ENCODE peak calls at places on chromosome 12, in four cellular contexts. One of them, this sample, is unnamed.

GRCh38 chr12:67320614-67321305 is 51.6 kb downstream of the CAND1 start:
- DNase-seq in cardiac fibroblast: peak
- DNase-seq in fibroblast of lung: no peak
- DNase-seq in activated CD8-positive, alpha-beta T cell treated with anti-CD3 and anti-CD28 coated beads for 36 hours: no peak
- DNase-seq in this sample: peak

GRCh38 chr12:98275131-98275475 is 240.3 kb upstream of the TMPO start:
- DNase-seq in cardiac fibroblast: no peak
- DNase-seq in fibroblast of lung: no peak
- DNase-seq in activated CD8-positive, alpha-beta T cell treated with anti-CD3 and anti-CD28 coated beads for 36 hours: no peak
- DNase-seq in this sample: no peak

GRCh38 chr12:111692575-111693210 is 6.8 kb downstream of the ACAD10 start:
- DNase-seq in cardiac fibroblast: peak
- DNase-seq in fibroblast of lung: no peak
- DNase-seq in activated CD8-positive, alpha-beta T cell treated with anti-CD3 and anti-CD28 coated beads for 36 hours: peak
- DNase-seq in this sample: peak

GRCh38 chr12:100576311-100577036 is 3.0 kb downstream of the GAS2L3 start:
- DNase-seq in cardiac fibroblast: peak
- DNase-seq in fibroblast of lung: peak
- DNase-seq in activated CD8-positive, alpha-beta T cell treated with anti-CD3 and anti-CD28 coated beads for 36 hours: no peak
- DNase-seq in this sample: no peak

GRCh38 chr12:99059824-99060526 is 414.9 kb downstream of the APAF1 start:
- DNase-seq in cardiac fibroblast: no peak
- DNase-seq in fibroblast of lung: peak
- DNase-seq in activated CD8-positive, alpha-beta T cell treated with anti-CD3 and anti-CD28 coated beads for 36 hours: no peak
- DNase-seq in this sample: peak

GRCh38 chr12:3285570-3285969 is 205.4 kb upstream of the PRMT8 start:
- DNase-seq in cardiac fibroblast: no peak
- DNase-seq in fibroblast of lung: no peak
- DNase-seq in activated CD8-positive, alpha-beta T cell treated with anti-CD3 and anti-CD28 coated beads for 36 hours: no peak
- DNase-seq in this sample: no peak

GRCh38 chr12:27751386-27752047 is 28.5 kb upstream of the KLHL42 start:
- DNase-seq in cardiac fibroblast: no peak
- DNase-seq in fibroblast of lung: no peak
- DNase-seq in activated CD8-positive, alpha-beta T cell treated with anti-CD3 and anti-CD28 coated beads for 36 hours: no peak
- DNase-seq in this sample: no peak

GRCh38 chr12:13375583-13376413 is 179.3 kb downstream of the EMP1 start:
- DNase-seq in cardiac fibroblast: no peak
- DNase-seq in fibroblast of lung: no peak
- DNase-seq in activated CD8-positive, alpha-beta T cell treated with anti-CD3 and anti-CD28 coated beads for 36 hours: no peak
- DNase-seq in this sample: no peak

GRCh38 chr12:124279846-124280360 is 15.0 kb upstream of the RFLNA start:
- DNase-seq in cardiac fibroblast: no peak
- DNase-seq in fibroblast of lung: no peak
- DNase-seq in activated CD8-positive, alpha-beta T cell treated with anti-CD3 and anti-CD28 coated beads for 36 hours: no peak
- DNase-seq in this sample: no peak

GRCh38 chr12:131828671-131829350 is 618 bp downstream of the MMP17 start:
- DNase-seq in cardiac fibroblast: peak
- DNase-seq in fibroblast of lung: no peak
- DNase-seq in activated CD8-positive, alpha-beta T cell treated with anti-CD3 and anti-CD28 coated beads for 36 hours: no peak
- DNase-seq in this sample: peak

GRCh38 chr12:32024884-32025599 is 65.8 kb downstream of the RESF1 start:
- DNase-seq in cardiac fibroblast: no peak
- DNase-seq in fibroblast of lung: no peak
- DNase-seq in activated CD8-positive, alpha-beta T cell treated with anti-CD3 and anti-CD28 coated beads for 36 hours: no peak
- DNase-seq in this sample: no peak

GRCh38 chr12:119594772-119595445 is 1.3 kb downstream of the TMEM233 start:
- DNase-seq in cardiac fibroblast: peak
- DNase-seq in fibroblast of lung: no peak
- DNase-seq in activated CD8-positive, alpha-beta T cell treated with anti-CD3 and anti-CD28 coated beads for 36 hours: peak
- DNase-seq in this sample: peak

GRCh38 chr12:68641138-68641537 is 30.4 kb downstream of the RAP1B start:
- DNase-seq in cardiac fibroblast: no peak
- DNase-seq in fibroblast of lung: no peak
- DNase-seq in activated CD8-positive, alpha-beta T cell treated with anti-CD3 and anti-CD28 coated beads for 36 hours: peak
- DNase-seq in this sample: no peak

GRCh38 chr12:127785936-127786335 is 481.0 kb upstream of the TMEM132C start:
- DNase-seq in cardiac fibroblast: no peak
- DNase-seq in fibroblast of lung: no peak
- DNase-seq in activated CD8-positive, alpha-beta T cell treated with anti-CD3 and anti-CD28 coated beads for 36 hours: no peak
- DNase-seq in this sample: no peak

GRCh38 chr12:119645535-119646059 is 22.3 kb upstream of the PRKAB1 start:
- DNase-seq in cardiac fibroblast: no peak
- DNase-seq in fibroblast of lung: no peak
- DNase-seq in activated CD8-positive, alpha-beta T cell treated with anti-CD3 and anti-CD28 coated beads for 36 hours: no peak
- DNase-seq in this sample: no peak

GRCh38 chr12:20004951-20005350 is 363.4 kb upstream of the PDE3A start:
- DNase-seq in cardiac fibroblast: no peak
- DNase-seq in fibroblast of lung: no peak
- DNase-seq in activated CD8-positive, alpha-beta T cell treated with anti-CD3 and anti-CD28 coated beads for 36 hours: no peak
- DNase-seq in this sample: no peak

GRCh38 chr12:128976120-128976519 is 122.8 kb downstream of the GLT1D1 start:
- DNase-seq in cardiac fibroblast: no peak
- DNase-seq in fibroblast of lung: no peak
- DNase-seq in activated CD8-positive, alpha-beta T cell treated with anti-CD3 and anti-CD28 coated beads for 36 hours: peak
- DNase-seq in this sample: peak

GRCh38 chr12:92297932-92298681 is 152.5 kb upstream of the BTG1 start:
- DNase-seq in cardiac fibroblast: peak
- DNase-seq in fibroblast of lung: peak
- DNase-seq in activated CD8-positive, alpha-beta T cell treated with anti-CD3 and anti-CD28 coated beads for 36 hours: peak
- DNase-seq in this sample: no peak

GRCh38 chr12:118357327-118358007 is 15.2 kb downstream of the TAOK3 start:
- DNase-seq in cardiac fibroblast: peak
- DNase-seq in fibroblast of lung: peak
- DNase-seq in activated CD8-positive, alpha-beta T cell treated with anti-CD3 and anti-CD28 coated beads for 36 hours: peak
- DNase-seq in this sample: no peak

GRCh38 chr12:54222609-54223008 is 33.8 kb upstream of the SMUG1 start:
- DNase-seq in cardiac fibroblast: peak
- DNase-seq in fibroblast of lung: peak
- DNase-seq in activated CD8-positive, alpha-beta T cell treated with anti-CD3 and anti-CD28 coated beads for 36 hours: no peak
- DNase-seq in this sample: no peak

GRCh38 chr12:92226961-92227360 is 81.3 kb upstream of the BTG1 start:
- DNase-seq in cardiac fibroblast: no peak
- DNase-seq in fibroblast of lung: no peak
- DNase-seq in activated CD8-positive, alpha-beta T cell treated with anti-CD3 and anti-CD28 coated beads for 36 hours: no peak
- DNase-seq in this sample: no peak

GRCh38 chr12:76450690-76451089 is 102.5 kb upstream of the BBS10 start:
- DNase-seq in cardiac fibroblast: peak
- DNase-seq in fibroblast of lung: peak
- DNase-seq in activated CD8-positive, alpha-beta T cell treated with anti-CD3 and anti-CD28 coated beads for 36 hours: no peak
- DNase-seq in this sample: no peak

GRCh38 chr12:113391650-113392340 is 11.9 kb downstream of the SDS start:
- DNase-seq in cardiac fibroblast: no peak
- DNase-seq in fibroblast of lung: no peak
- DNase-seq in activated CD8-positive, alpha-beta T cell treated with anti-CD3 and anti-CD28 coated beads for 36 hours: no peak
- DNase-seq in this sample: no peak

GRCh38 chr12:11853126-11853525 is 203.7 kb downstream of the ETV6 start:
- DNase-seq in cardiac fibroblast: no peak
- DNase-seq in fibroblast of lung: no peak
- DNase-seq in activated CD8-positive, alpha-beta T cell treated with anti-CD3 and anti-CD28 coated beads for 36 hours: no peak
- DNase-seq in this sample: no peak

GRCh38 chr12:2233034-2233433 is 180.2 kb downstream of the CACNA1C start:
- DNase-seq in cardiac fibroblast: peak
- DNase-seq in fibroblast of lung: no peak
- DNase-seq in activated CD8-positive, alpha-beta T cell treated with anti-CD3 and anti-CD28 coated beads for 36 hours: no peak
- DNase-seq in this sample: no peak

GRCh38 chr12:5733136-5733755 is 211.8 kb downstream of the ANO2 start:
- DNase-seq in cardiac fibroblast: no peak
- DNase-seq in fibroblast of lung: no peak
- DNase-seq in activated CD8-positive, alpha-beta T cell treated with anti-CD3 and anti-CD28 coated beads for 36 hours: no peak
- DNase-seq in this sample: no peak

GRCh38 chr12:42779186-42779859 is 189.8 kb upstream of the PRICKLE1 start:
- DNase-seq in cardiac fibroblast: peak
- DNase-seq in fibroblast of lung: peak
- DNase-seq in activated CD8-positive, alpha-beta T cell treated with anti-CD3 and anti-CD28 coated beads for 36 hours: no peak
- DNase-seq in this sample: no peak

GRCh38 chr12:20415013-20415412 is 46.7 kb downstream of the PDE3A start:
- DNase-seq in cardiac fibroblast: peak
- DNase-seq in fibroblast of lung: peak
- DNase-seq in activated CD8-positive, alpha-beta T cell treated with anti-CD3 and anti-CD28 coated beads for 36 hours: no peak
- DNase-seq in this sample: no peak

GRCh38 chr12:77943466-77943865 is 112.8 kb downstream of the NAV3 start:
- DNase-seq in cardiac fibroblast: peak
- DNase-seq in fibroblast of lung: peak
- DNase-seq in activated CD8-positive, alpha-beta T cell treated with anti-CD3 and anti-CD28 coated beads for 36 hours: no peak
- DNase-seq in this sample: no peak

GRCh38 chr12:53623986-53624385 is 2.2 kb downstream of the ATF7 start:
- DNase-seq in cardiac fibroblast: peak
- DNase-seq in fibroblast of lung: peak
- DNase-seq in activated CD8-positive, alpha-beta T cell treated with anti-CD3 and anti-CD28 coated beads for 36 hours: no peak
- DNase-seq in this sample: no peak

GRCh38 chr12:123614110-123614509 is 12.2 kb downstream of the DDX55 start:
- DNase-seq in cardiac fibroblast: no peak
- DNase-seq in fibroblast of lung: no peak
- DNase-seq in activated CD8-positive, alpha-beta T cell treated with anti-CD3 and anti-CD28 coated beads for 36 hours: peak
- DNase-seq in this sample: no peak

GRCh38 chr12:10182662-10183061 is 3.8 kb downstream of the TMEM52B start:
- DNase-seq in cardiac fibroblast: peak
- DNase-seq in fibroblast of lung: peak
- DNase-seq in activated CD8-positive, alpha-beta T cell treated with anti-CD3 and anti-CD28 coated beads for 36 hours: no peak
- DNase-seq in this sample: no peak

GRCh38 chr12:10771132-10771733 is 31.2 kb downstream of the TAS2R7 start:
- DNase-seq in cardiac fibroblast: peak
- DNase-seq in fibroblast of lung: peak
- DNase-seq in activated CD8-positive, alpha-beta T cell treated with anti-CD3 and anti-CD28 coated beads for 36 hours: no peak
- DNase-seq in this sample: peak

GRCh38 chr12:12720637-12721250 is 3.6 kb downstream of the CDKN1B start:
- DNase-seq in cardiac fibroblast: peak
- DNase-seq in fibroblast of lung: no peak
- DNase-seq in activated CD8-positive, alpha-beta T cell treated with anti-CD3 and anti-CD28 coated beads for 36 hours: no peak
- DNase-seq in this sample: no peak

GRCh38 chr12:52873513-52873831 is 24.7 kb upstream of the KRT78 start:
- DNase-seq in cardiac fibroblast: no peak
- DNase-seq in fibroblast of lung: no peak
- DNase-seq in activated CD8-positive, alpha-beta T cell treated with anti-CD3 and anti-CD28 coated beads for 36 hours: no peak
- DNase-seq in this sample: no peak

GRCh38 chr12:68349083-68349700 is 17.0 kb upstream of the MDM1 start:
- DNase-seq in cardiac fibroblast: no peak
- DNase-seq in fibroblast of lung: peak
- DNase-seq in activated CD8-positive, alpha-beta T cell treated with anti-CD3 and anti-CD28 coated beads for 36 hours: no peak
- DNase-seq in this sample: no peak

GRCh38 chr12:48454675-48455074 is 17.7 kb upstream of the ANP32D start:
- DNase-seq in cardiac fibroblast: peak
- DNase-seq in fibroblast of lung: no peak
- DNase-seq in activated CD8-positive, alpha-beta T cell treated with anti-CD3 and anti-CD28 coated beads for 36 hours: no peak
- DNase-seq in this sample: peak

GRCh38 chr12:25591132-25591531 is 38.0 kb upstream of the LMNTD1 start:
- DNase-seq in cardiac fibroblast: no peak
- DNase-seq in fibroblast of lung: peak
- DNase-seq in activated CD8-positive, alpha-beta T cell treated with anti-CD3 and anti-CD28 coated beads for 36 hours: no peak
- DNase-seq in this sample: peak

GRCh38 chr12:110639336-110640178 is 25.6 kb downstream of the TCTN1 start:
- DNase-seq in cardiac fibroblast: peak
- DNase-seq in fibroblast of lung: peak
- DNase-seq in activated CD8-positive, alpha-beta T cell treated with anti-CD3 and anti-CD28 coated beads for 36 hours: no peak
- DNase-seq in this sample: no peak

GRCh38 chr12:29889737-29890136 is 106.0 kb upstream of the TMTC1 start:
- DNase-seq in cardiac fibroblast: peak
- DNase-seq in fibroblast of lung: peak
- DNase-seq in activated CD8-positive, alpha-beta T cell treated with anti-CD3 and anti-CD28 coated beads for 36 hours: peak
- DNase-seq in this sample: peak
- TF ChIP-seq CTCF in cardiac fibroblast: peak
- TF ChIP-seq CTCF in fibroblast of lung: peak
- TF ChIP-seq CTCF in activated CD8-positive, alpha-beta T cell treated with anti-CD3 and anti-CD28 coated beads for 36 hours: peak
- TF ChIP-seq CTCF in this sample: peak

GRCh38 chr12:105226219-105226618 is 9.8 kb downstream of the APPL2 start:
- DNase-seq in cardiac fibroblast: peak
- DNase-seq in fibroblast of lung: peak
- DNase-seq in activated CD8-positive, alpha-beta T cell treated with anti-CD3 and anti-CD28 coated beads for 36 hours: peak
- DNase-seq in this sample: peak
- TF ChIP-seq CTCF in cardiac fibroblast: no peak
- TF ChIP-seq CTCF in fibroblast of lung: no peak
- TF ChIP-seq CTCF in activated CD8-positive, alpha-beta T cell treated with anti-CD3 and anti-CD28 coated beads for 36 hours: no peak
- TF ChIP-seq CTCF in this sample: no peak

GRCh38 chr12:49720214-49720613 is 13.0 kb upstream of the FMNL3 start:
- DNase-seq in cardiac fibroblast: peak
- DNase-seq in fibroblast of lung: no peak
- DNase-seq in activated CD8-positive, alpha-beta T cell treated with anti-CD3 and anti-CD28 coated beads for 36 hours: no peak
- DNase-seq in this sample: no peak
- TF ChIP-seq CTCF in cardiac fibroblast: peak
- TF ChIP-seq CTCF in fibroblast of lung: no peak
- TF ChIP-seq CTCF in activated CD8-positive, alpha-beta T cell treated with anti-CD3 and anti-CD28 coated beads for 36 hours: no peak
- TF ChIP-seq CTCF in this sample: no peak

DNA sequence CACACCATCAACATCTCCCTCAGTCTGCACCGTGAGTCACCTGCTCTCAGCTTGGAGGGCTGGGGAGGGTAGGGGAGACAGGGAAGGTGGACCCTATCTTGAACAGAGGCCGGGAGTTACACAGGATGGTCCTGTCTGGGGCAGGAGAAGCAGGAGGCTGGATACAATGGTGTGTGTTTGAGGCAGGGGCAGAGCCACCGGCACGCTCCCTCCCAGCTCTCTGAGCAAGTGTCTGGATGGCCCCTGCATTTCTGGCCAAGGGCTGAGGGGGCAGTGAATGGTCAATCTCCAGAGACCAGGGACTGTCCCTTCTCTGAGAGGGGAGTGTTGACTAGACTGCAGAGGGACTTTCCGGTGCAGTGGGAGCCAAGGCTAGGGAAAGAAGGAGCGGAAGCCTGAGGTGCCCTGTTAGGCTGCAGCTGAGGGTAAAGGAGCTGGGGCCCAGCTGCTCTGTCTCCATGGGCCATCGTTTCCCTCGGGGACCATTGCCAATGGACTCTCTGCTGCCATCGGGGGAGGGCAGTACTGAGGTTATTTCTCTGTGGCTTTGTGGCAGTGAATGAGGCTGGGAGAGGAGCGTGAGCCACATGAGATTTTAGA is 1.9 kb downstream of the LRP1-AS start:
- DNase-seq in cardiac fibroblast: no peak
- DNase-seq in fibroblast of lung: no peak
- DNase-seq in activated CD8-positive, alpha-beta T cell treated with anti-CD3 and anti-CD28 coated beads for 36 hours: no peak
- DNase-seq in this sample: no peak
- TF ChIP-seq CTCF in cardiac fibroblast: no peak
- TF ChIP-seq CTCF in fibroblast of lung: no peak
- TF ChIP-seq CTCF in activated CD8-positive, alpha-beta T cell treated with anti-CD3 and anti-CD28 coated beads for 36 hours: no peak
- TF ChIP-seq CTCF in this sample: no peak

GRCh38 chr12:868722-869121 is 80.8 kb downstream of the RAD52 start:
- DNase-seq in cardiac fibroblast: no peak
- DNase-seq in fibroblast of lung: no peak
- DNase-seq in activated CD8-positive, alpha-beta T cell treated with anti-CD3 and anti-CD28 coated beads for 36 hours: no peak
- DNase-seq in this sample: peak
- TF ChIP-seq CTCF in cardiac fibroblast: peak
- TF ChIP-seq CTCF in fibroblast of lung: no peak
- TF ChIP-seq CTCF in activated CD8-positive, alpha-beta T cell treated with anti-CD3 and anti-CD28 coated beads for 36 hours: no peak
- TF ChIP-seq CTCF in this sample: peak

GRCh38 chr12:39145175-39145999 is 240.0 kb upstream of the CPNE8 start:
- DNase-seq in cardiac fibroblast: peak
- DNase-seq in fibroblast of lung: no peak
- DNase-seq in activated CD8-positive, alpha-beta T cell treated with anti-CD3 and anti-CD28 coated beads for 36 hours: peak
- DNase-seq in this sample: peak
- TF ChIP-seq CTCF in cardiac fibroblast: peak
- TF ChIP-seq CTCF in fibroblast of lung: no peak
- TF ChIP-seq CTCF in activated CD8-positive, alpha-beta T cell treated with anti-CD3 and anti-CD28 coated beads for 36 hours: peak
- TF ChIP-seq CTCF in this sample: peak